ENCODE peak calls at places on chromosomes 11 and 22, in six cellular contexts. X is HCT116, P is sigmoid colon, U is transverse colon, O is upper lobe of left lung, H is spleen. F is an unnamed sample.

GRCh38 chr11:69012092-69013008 is 696 bp downstream of the MRGPRF start:
- DNase-seq in P (peak), U (no peak), H (peak), O (no peak), X (no peak), F (peak)

GRCh38 chr22:31055322-31056159 is 25.6 kb upstream of the SMTN start:
- DNase-seq in O (peak), U (peak), X (no peak), P (peak), H (no peak), F (no peak)

GRCh38 chr11:87081358-87081757 is 43.6 kb downstream of the TMEM135 start:
- DNase-seq in U (no peak), X (no peak), O (no peak), P (no peak), H (no peak), F (no peak)

GRCh38 chr22:42462016-42462415 is 29.8 kb upstream of the NFAM1 start:
- DNase-seq in U (no peak), O (no peak), P (no peak), X (no peak), H (no peak), F (no peak)

GRCh38 chr11:76266269-76266668 is 60.0 kb upstream of the WNT11 start:
- DNase-seq in P (peak), U (no peak), H (no peak), O (no peak), X (peak), F (no peak)

GRCh38 chr11:47220401-47220821 is 5.6 kb downstream of the DDB2 start:
- DNase-seq in O (no peak), X (no peak), U (no peak), P (no peak), H (no peak), F (no peak)

GRCh38 chr11:73216466-73216865 is 1.6 kb upstream of the P2RY2 start:
- DNase-seq in P (no peak), H (no peak), U (no peak), O (no peak), X (no peak), F (no peak)

GRCh38 chr11:130762342-130763037 is 153.8 kb downstream of the SNX19 start:
- DNase-seq in U (no peak), X (no peak), H (no peak), O (no peak), P (no peak), F (no peak)

GRCh38 chr11:133911169-133911568 is 45.6 kb downstream of the IGSF9B start:
- DNase-seq in P (no peak), H (no peak), X (no peak), U (no peak), O (no peak), F (no peak)

GRCh38 chr22:19271856-19272535 is 19.5 kb downstream of the CLTCL1 start:
- DNase-seq in P (no peak), X (no peak), U (no peak), O (no peak), H (no peak), F (no peak)

GRCh38 chr11:88300888-88301477 is 36.6 kb downstream of the CTSC start:
- DNase-seq in H (no peak), U (no peak), P (no peak), X (no peak), O (peak), F (no peak)

GRCh38 chr11:57230316-57230715 is 6.7 kb downstream of the APLNR start:
- DNase-seq in H (no peak), U (no peak), P (no peak), X (no peak), O (no peak), F (no peak)
- H3K27ac ChIP-seq in H (no peak), U (no peak), P (no peak), X (no peak), O (no peak), F (no peak)

GRCh38 chr11:64337538-64338249 is 2.3 kb upstream of the CCDC88B start:
- DNase-seq in O (no peak), X (no peak), P (no peak), H (no peak), U (no peak), F (no peak)

GRCh38 chr11:64340671-64341335 is 799 bp downstream of the CCDC88B start:
- DNase-seq in P (no peak), U (peak), H (peak), O (peak), X (no peak), F (peak)

GRCh38 chr11:64341429-64341828 is 1.4 kb downstream of the CCDC88B start:
- DNase-seq in U (no peak), P (no peak), O (no peak), H (peak), X (no peak), F (no peak)

GRCh38 chr11:64339319-64339718 is 685 bp upstream of the CCDC88B start:
- DNase-seq in O (no peak), H (no peak), U (no peak), X (no peak), P (no peak), F (no peak)

GRCh38 chr11:64339754-64340408 is at the start of gene CCDC88B:
- DNase-seq in X (no peak), O (peak), U (peak), H (peak), P (no peak), F (peak)
- TF ChIP-seq POLR2AphosphoS5 in X (no peak), O (no peak), U (no peak), H (peak), P (no peak), F (peak)

GRCh38 chr11:67312187-67313021 is 9.1 kb downstream of the SSH3 start:
- DNase-seq in X (no peak), O (peak), P (no peak), U (peak), H (peak), F (peak)
- H3K27ac ChIP-seq in X (peak), O (peak), P (no peak), U (peak), H (peak), F (peak)

GRCh38 chr22:49457146-49457545 is 370.5 kb downstream of the BRD1 start:
- DNase-seq in X (no peak), U (no peak), H (no peak), O (no peak), P (no peak), F (no peak)
- TF ChIP-seq POLR2AphosphoS5 in X (no peak), U (no peak), H (no peak), O (no peak), P (no peak), F (no peak)

GRCh38 chr22:43562843-43563242 is 151.0 kb downstream of the MPPED1 start:
- DNase-seq in U (no peak), P (no peak), O (no peak), X (no peak), H (no peak), F (no peak)
- H3K27ac ChIP-seq in U (no peak), P (no peak), O (no peak), X (no peak), H (no peak), F (no peak)

GRCh38 chr11:61830318-61831105 is 2.4 kb downstream of the FADS2 start:
- DNase-seq in U (no peak), H (no peak), X (no peak), P (no peak), O (no peak), F (no peak)
- TF ChIP-seq POLR2AphosphoS5 in U (peak), H (no peak), X (no peak), P (peak), O (no peak), F (no peak)

DNA sequence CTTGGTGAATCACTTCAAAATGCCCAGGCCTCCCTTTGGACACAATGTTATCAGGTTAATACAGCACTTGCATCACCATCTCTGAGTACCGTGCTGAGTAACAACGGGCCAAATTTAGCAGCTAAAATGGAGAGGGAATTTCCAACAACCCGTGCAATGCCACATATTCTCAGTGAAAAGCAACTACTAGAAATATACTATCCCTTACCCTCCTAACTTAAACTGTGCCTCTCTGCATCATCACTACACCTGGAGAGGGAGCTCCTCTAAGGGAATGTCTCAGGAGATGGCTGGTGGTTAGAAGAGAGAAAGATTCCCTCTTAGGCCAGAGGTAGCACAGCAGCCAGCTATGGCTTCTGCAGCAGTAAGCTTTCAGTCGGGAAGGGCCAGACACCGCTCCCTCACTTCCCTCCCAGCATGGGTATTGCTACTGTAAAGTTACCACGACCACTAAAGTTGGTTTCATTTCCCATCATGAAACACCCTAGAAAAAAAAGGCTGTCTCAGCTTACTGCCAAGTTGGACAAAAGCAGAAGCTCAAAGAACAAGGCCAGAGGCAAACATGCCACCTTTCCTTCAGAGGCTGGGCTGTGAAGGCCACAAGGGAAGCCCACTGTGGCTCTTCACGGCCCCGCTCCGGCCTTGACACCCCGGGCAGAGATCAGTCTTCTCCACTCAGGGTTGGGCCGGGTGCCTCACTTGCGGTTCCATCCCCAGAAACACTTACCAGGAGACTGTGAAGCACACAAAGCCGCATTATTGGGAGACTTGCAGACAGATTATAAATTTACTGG is 3.9 kb downstream of the MAML2 start:
- DNase-seq in H (peak), U (peak), O (peak), P (peak), X (no peak), F (peak)
- H3K27ac ChIP-seq in H (peak), U (peak), O (peak), P (peak), X (no peak), F (no peak)

GRCh38 chr22:38735126-38735464 is 20.7 kb downstream of the SUN2 start:
- DNase-seq in H (peak), P (no peak), U (no peak), X (no peak), O (no peak), F (no peak)
- TF ChIP-seq POLR2AphosphoS5 in H (no peak), P (no peak), U (no peak), X (peak), O (no peak), F (no peak)

F was measured in HL-60.